ENCODE peak calls at places on chromosomes 6 and 20, in seven cellular contexts. X is bronchial epithelial cell; V is lung; I is left ventricle myocardium inferior; A is adrenal gland; D is BE2C; O is CD8-positive, alpha-beta memory T cell. B is an unnamed sample.

GRCh38 chr20:1417273-1417672 is 24.4 kb upstream of the FKBP1A start:
- DNase-seq in V (no peak), X (peak; percentile 92), D (no peak), O (no peak), I (no peak), A (no peak), B (no peak)

GRCh38 chr6:164286021-164286420 is 871.5 kb downstream of the QKI start:
- DNase-seq in D (no peak), I (no peak), O (no peak), A (peak; percentile 19), X (no peak), V (no peak), B (no peak)

GRCh38 chr20:20503788-20504528 is 136.1 kb downstream of the INSM1 start:
- DNase-seq in O (no peak), A (no peak), X (no peak), V (no peak), I (no peak), D (no peak), B (no peak)

GRCh38 chr6:165231581-165232276 is 77.7 kb downstream of the C6orf118 start:
- DNase-seq in X (peak; percentile 60), I (no peak), V (no peak), O (no peak), A (no peak), D (peak; percentile 15), B (peak; percentile 46)

GRCh38 chr6:141562801-141563763 is 569.6 kb upstream of the GJE1 start:
- DNase-seq in X (peak; percentile 68), D (peak; percentile 59), O (peak; percentile 78), V (peak; percentile 54), I (peak; percentile 21), A (peak; percentile 66), B (peak; percentile 73)

GRCh38 chr6:161631676-161632194 is 357.9 kb upstream of the AGPAT4 start:
- DNase-seq in A (no peak), X (no peak), O (no peak), D (no peak), V (no peak), I (no peak), B (no peak)

GRCh38 chr20:62571667-62572344 is 70.5 kb upstream of the SLCO4A1 start:
- DNase-seq in X (no peak), I (no peak), O (no peak), A (no peak), V (no peak), D (peak; percentile 77), B (peak; percentile 38)

GRCh38 chr6:43455034-43455747 is at the start of gene DLK2:
- DNase-seq in X (no peak), A (no peak), O (peak; percentile 58), D (peak; percentile 42), I (no peak), V (no peak), B (no peak)

GRCh38 chr6:107304421-107305025 is 154.8 kb downstream of the PDSS2 start:
- DNase-seq in A (no peak), I (no peak), V (no peak), O (no peak), X (peak; percentile 87), D (no peak), B (no peak)

GRCh38 chr20:23092861-23093543 is 6.9 kb upstream of the CD93 start:
- DNase-seq in I (no peak), A (no peak), O (no peak), D (no peak), V (no peak), X (peak; percentile 42), B (no peak)

GRCh38 chr20:15475483-15475882 is 1097.8 kb downstream of the KIF16B start:
- DNase-seq in O (no peak), V (peak; percentile 42), A (peak; percentile 13), X (peak; percentile 20), I (peak; percentile 33), D (peak; percentile 55), B (no peak)

GRCh38 chr20:32116079-32116521 is 6.6 kb downstream of the TM9SF4 start:
- DNase-seq in V (no peak), D (no peak), A (no peak), I (no peak), X (no peak), O (no peak), B (no peak)

GRCh38 chr20:5586720-5587119 is 163.5 kb upstream of the SHLD1 start:
- DNase-seq in A (no peak), X (no peak), D (no peak), V (no peak), I (no peak), O (no peak), B (no peak)

GRCh38 chr6:29524044-29524443 is 35.5 kb downstream of the UBD start:
- DNase-seq in O (no peak), A (no peak), D (no peak), X (no peak), V (no peak), I (no peak), B (no peak)

GRCh38 chr20:23613676-23614075 is 8.0 kb upstream of the CST9 start:
- DNase-seq in V (no peak), O (no peak), A (no peak), D (no peak), I (no peak), X (no peak), B (no peak)

GRCh38 chr20:10596726-10597125 is 77.1 kb downstream of the JAG1 start:
- DNase-seq in A (peak; percentile 41), D (no peak), X (peak; percentile 85), V (no peak), O (no peak), I (no peak), B (no peak)

GRCh38 chr20:33575302-33575701 is 85.4 kb downstream of the CBFA2T2 start:
- DNase-seq in V (no peak), D (peak; percentile 21), O (no peak), A (peak; percentile 21), I (no peak), X (no peak), B (no peak)

GRCh38 chr20:45890077-45890996 is 671 bp downstream of the NEURL2 start:
- DNase-seq in O (peak; percentile 59), X (peak; percentile 54), A (peak; percentile 72), D (peak; percentile 92), I (peak; percentile 85), V (peak; percentile 83), B (no peak)

GRCh38 chr6:139150915-139151314 is 16.0 kb downstream of the HECA start:
- DNase-seq in X (peak; percentile 92), I (no peak), D (no peak), V (no peak), O (no peak), A (no peak), B (no peak)
- H3K4me3 ChIP-seq in X (no peak overlapping the region), I (no peak overlapping the region), D (no peak overlapping the region), V (no peak overlapping the region), O (peak overlapping the region; percentile 1), A (no peak overlapping the region), B (no peak overlapping the region)

GRCh38 chr6:1280666-1281300 is 31.1 kb upstream of the FOXQ1 start:
- DNase-seq in D (no peak), O (no peak), V (no peak), X (no peak), I (no peak), A (no peak), B (no peak)

GRCh38 chr6:1283486-1283885 is 28.4 kb upstream of the FOXQ1 start:
- DNase-seq in V (no peak), A (no peak), D (no peak), X (no peak), I (no peak), O (no peak), B (no peak)

GRCh38 chr6:1278057-1278720 is 33.7 kb upstream of the FOXQ1 start:
- DNase-seq in O (no peak), X (no peak), D (no peak), V (no peak), I (no peak), A (no peak), B (no peak)

GRCh38 chr6:1279065-1279464 is 32.8 kb upstream of the FOXQ1 start:
- DNase-seq in A (no peak), X (no peak), I (no peak), V (no peak), O (no peak), D (no peak), B (no peak)

DNA sequence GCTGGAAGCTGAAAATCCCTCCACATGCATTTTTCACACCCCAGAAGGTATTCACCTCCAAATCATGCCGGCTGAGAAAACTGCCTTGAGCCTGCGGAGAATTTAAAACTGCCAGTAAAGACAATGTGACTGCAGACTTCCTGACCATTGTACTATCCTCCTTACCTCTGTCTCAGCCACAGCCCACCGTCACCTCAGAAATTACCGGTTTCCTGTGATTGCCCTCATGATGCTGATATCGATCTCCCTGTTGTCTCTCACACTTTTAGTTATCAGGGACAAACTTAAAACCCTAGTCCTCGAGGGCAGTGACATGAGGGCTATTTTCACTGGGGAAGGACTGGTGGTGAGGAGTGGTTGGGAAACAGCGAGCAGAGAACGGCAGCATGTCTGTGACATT is 30.2 kb upstream of the FOXQ1 start:
- DNase-seq in V (no peak), O (no peak), A (no peak), I (no peak), D (no peak), X (no peak), B (peak; percentile 33)
- H3K4me3 ChIP-seq in V (no peak overlapping the region), O (no peak overlapping the region), A (no peak overlapping the region), I (no peak overlapping the region), D (no peak overlapping the region), X (no peak overlapping the region), B (no peak overlapping the region)

GRCh38 chr6:132932566-132932965 is 118.2 kb downstream of the RPS12 start:
- DNase-seq in I (no peak), D (no peak), O (no peak), X (no peak), V (no peak), A (no peak), B (no peak)
- H3K4me3 ChIP-seq in I (no peak overlapping the region), D (no peak overlapping the region), O (no peak overlapping the region), X (no peak overlapping the region), V (no peak overlapping the region), A (no peak overlapping the region), B (no peak overlapping the region)

DNA sequence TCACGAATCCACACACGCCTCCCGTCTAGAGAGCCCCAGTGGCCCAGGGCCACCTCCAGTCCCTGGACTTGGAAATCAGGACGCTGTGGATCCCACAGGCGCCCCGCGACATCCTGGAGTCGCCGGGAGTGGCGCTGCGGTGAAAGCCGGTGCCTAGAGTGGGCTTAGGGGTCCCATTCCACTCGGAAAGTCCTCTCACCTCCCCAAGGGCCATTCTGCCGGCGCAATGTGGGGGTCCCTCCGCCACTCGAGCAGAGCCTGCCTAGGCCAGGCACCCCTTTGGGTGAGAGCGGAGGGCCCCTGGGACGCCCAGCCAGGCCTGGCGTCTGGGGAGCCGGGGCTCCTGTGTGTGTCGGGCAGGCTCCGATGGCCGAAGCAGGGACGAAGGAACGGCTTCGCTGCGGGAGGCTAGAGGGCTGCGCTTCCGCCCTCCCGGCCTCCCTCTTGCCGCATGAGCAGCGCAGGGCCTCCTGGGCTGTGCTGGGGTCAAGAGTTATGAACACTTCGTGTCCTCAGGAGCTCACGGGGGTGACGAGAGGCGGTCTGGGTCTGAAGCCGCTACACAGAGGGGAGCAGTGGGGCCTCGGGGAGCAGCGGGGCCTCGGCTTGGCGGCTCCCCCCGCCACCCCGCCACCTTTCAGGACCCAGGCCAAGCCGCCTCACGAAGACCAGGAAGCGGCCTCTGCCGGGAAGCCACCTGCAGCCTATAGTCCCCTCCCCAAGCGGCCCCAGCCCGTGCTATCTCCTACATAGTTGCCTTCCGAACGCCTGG is 13.6 kb downstream of the POU3F2 start:
- DNase-seq in A (no peak), O (no peak), I (no peak), V (no peak), D (peak; percentile 40), X (no peak), B (no peak)
- H3K4me3 ChIP-seq in A (peak overlapping the region; percentile 37), O (no peak overlapping the region), I (peak overlapping the region; percentile 56), V (no peak overlapping the region), D (peak overlapping the region; percentile 49), X (no peak overlapping the region), B (no peak overlapping the region)

B was measured in Jurkat, Clone E6-1.